ENCODE peak calls at places on chromosome 10, in five cellular contexts. T, X, B, O and N are unnamed samples. For H3K9me3, the result is how much of the 10 kb centered on the place peaks cover.

GRCh38 chr10:1939016-1939415 is 201.7 kb upstream of the ADARB2 start:
- DNase-seq in T (no peak), X (no peak), B (no peak), O (no peak), N (no peak)

GRCh38 chr10:61248013-61248412 is 205.2 kb downstream of the TMEM26 start:
- DNase-seq in T (no peak), X (peak), B (no peak), O (no peak), N (no peak)

GRCh38 chr10:23886355-23886754 is 322.6 kb upstream of the KIAA1217 start:
- DNase-seq in T (no peak), X (no peak), B (no peak), O (peak), N (no peak)

GRCh38 chr10:26969145-26969926 is 108.6 kb upstream of the ABI1 start:
- DNase-seq in T (no peak), X (no peak), B (no peak), O (no peak), N (no peak)

GRCh38 chr10:31536297-31536696 is 217.3 kb downstream of the ZEB1 start:
- DNase-seq in T (no peak), X (peak), B (no peak), O (no peak), N (no peak)

GRCh38 chr10:47356708-47357107 is 8.5 kb downstream of the RBP3 start:
- DNase-seq in T (no peak), X (no peak), B (no peak), O (no peak), N (no peak)

GRCh38 chr10:126247454-126247975 is 140.8 kb downstream of the ADAM12 start:
- DNase-seq in T (peak), X (peak), B (peak), O (no peak), N (peak)

GRCh38 chr10:130957978-130958377 is 353.5 kb downstream of the TCERG1L start:
- DNase-seq in T (no peak), X (no peak), B (no peak), O (no peak), N (no peak)

GRCh38 chr10:86678999-86679792 is 10.9 kb downstream of the LDB3 start:
- DNase-seq in T (no peak), X (no peak), B (no peak), O (no peak), N (no peak)

GRCh38 chr10:93495654-93496321 is 624 bp upstream of the CEP55 start:
- DNase-seq in T (no peak), X (peak), B (no peak), O (no peak), N (peak)

GRCh38 chr10:123429631-123430257 is 236.4 kb upstream of the GPR26 start:
- DNase-seq in T (no peak), X (no peak), B (no peak), O (no peak), N (no peak)

GRCh38 chr10:33196377-33196706 is 138.1 kb downstream of the NRP1 start:
- DNase-seq in T (no peak), X (no peak), B (no peak), O (no peak), N (no peak)

GRCh38 chr10:51162002-51162401 is 87.7 kb downstream of the PRKG1 start:
- DNase-seq in T (peak), X (no peak), B (no peak), O (no peak), N (no peak)

GRCh38 chr10:78367012-78367411 is 333.3 kb downstream of the RPS24 start:
- DNase-seq in T (peak), X (no peak), B (no peak), O (no peak), N (no peak)

GRCh38 chr10:78367751-78368150 is 334.1 kb downstream of the RPS24 start:
- DNase-seq in T (no peak), X (no peak), B (no peak), O (no peak), N (no peak)

GRCh38 chr10:78362406-78363022 is 328.9 kb downstream of the RPS24 start:
- DNase-seq in T (no peak), X (no peak), B (no peak), O (no peak), N (no peak)

GRCh38 chr10:78363190-78363589 is 329.5 kb downstream of the RPS24 start:
- DNase-seq in T (no peak), X (no peak), B (no peak), O (no peak), N (no peak)

GRCh38 chr10:78365711-78366110 is 332.0 kb downstream of the RPS24 start:
- DNase-seq in T (no peak), X (no peak), B (peak), O (no peak), N (no peak)
- H3K4me3 ChIP-seq in T (no peak), X (no peak), B (no peak), O (no peak), N (no peak)

GRCh38 chr10:43623351-43623750 is 17.1 kb downstream of the ZNF485 start:
- DNase-seq in T (no peak), X (peak), B (peak), O (no peak), N (no peak)

GRCh38 chr10:43616697-43617370 is 10.6 kb downstream of the ZNF485 start:
- DNase-seq in T (no peak), X (no peak), B (no peak), O (no peak), N (no peak)

GRCh38 chr10:43622022-43622421 is 15.8 kb downstream of the ZNF485 start:
- DNase-seq in T (no peak), X (no peak), B (no peak), O (no peak), N (no peak)

GRCh38 chr10:43619368-43619767 is 13.1 kb downstream of the ZNF485 start:
- DNase-seq in T (no peak), X (no peak), B (no peak), O (no peak), N (no peak)
- H3K9me3 ChIP-seq in T (under half), X (half or more), B (under half), O (under half), N (under half)

GRCh38 chr10:3802526-3803002 is 17.6 kb upstream of the KLF6 start:
- DNase-seq in T (no peak), X (no peak), B (no peak), O (no peak), N (no peak)

GRCh38 chr10:3801558-3802192 is 16.7 kb upstream of the KLF6 start:
- DNase-seq in T (no peak), X (no peak), B (no peak), O (no peak), N (no peak)

GRCh38 chr10:3805227-3805790 is 20.3 kb upstream of the KLF6 start:
- DNase-seq in T (no peak), X (peak), B (peak), O (no peak), N (peak)

GRCh38 chr10:3803884-3804741 is 19.1 kb upstream of the KLF6 start:
- DNase-seq in T (no peak), X (no peak), B (peak), O (no peak), N (no peak)

DNA sequence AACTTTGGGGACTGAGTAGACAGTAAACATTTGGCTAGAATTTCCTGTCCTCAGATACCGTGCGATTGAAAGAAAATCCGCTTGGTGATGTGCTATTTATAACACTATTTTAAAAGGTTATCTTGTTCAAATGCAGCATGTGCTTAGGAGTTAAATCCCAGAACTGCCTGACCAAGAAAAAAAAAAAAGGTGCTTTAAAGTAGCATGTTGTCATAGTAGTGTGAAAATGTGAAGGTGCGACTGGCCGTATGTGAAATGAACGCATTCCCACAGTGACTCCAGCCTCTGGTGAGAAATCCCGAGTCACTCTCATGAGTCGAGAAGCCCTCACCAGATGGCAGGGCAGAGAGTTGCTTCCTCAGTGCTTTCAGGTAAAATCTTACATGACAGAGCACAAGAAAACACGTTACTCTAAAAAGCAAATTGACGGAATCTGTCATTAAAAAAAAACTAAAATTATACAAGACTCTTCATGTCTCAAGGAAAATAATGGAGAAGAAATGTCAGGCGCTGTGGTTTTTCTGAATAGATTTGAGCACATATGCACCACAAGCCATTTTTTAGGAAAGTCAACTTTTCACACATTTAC is 18.4 kb upstream of the KLF6 start:
- DNase-seq in T (no peak), X (no peak), B (peak), O (no peak), N (peak)
- H3K4me3 ChIP-seq in T (no peak), X (no peak), B (no peak), O (no peak), N (no peak)

DNA sequence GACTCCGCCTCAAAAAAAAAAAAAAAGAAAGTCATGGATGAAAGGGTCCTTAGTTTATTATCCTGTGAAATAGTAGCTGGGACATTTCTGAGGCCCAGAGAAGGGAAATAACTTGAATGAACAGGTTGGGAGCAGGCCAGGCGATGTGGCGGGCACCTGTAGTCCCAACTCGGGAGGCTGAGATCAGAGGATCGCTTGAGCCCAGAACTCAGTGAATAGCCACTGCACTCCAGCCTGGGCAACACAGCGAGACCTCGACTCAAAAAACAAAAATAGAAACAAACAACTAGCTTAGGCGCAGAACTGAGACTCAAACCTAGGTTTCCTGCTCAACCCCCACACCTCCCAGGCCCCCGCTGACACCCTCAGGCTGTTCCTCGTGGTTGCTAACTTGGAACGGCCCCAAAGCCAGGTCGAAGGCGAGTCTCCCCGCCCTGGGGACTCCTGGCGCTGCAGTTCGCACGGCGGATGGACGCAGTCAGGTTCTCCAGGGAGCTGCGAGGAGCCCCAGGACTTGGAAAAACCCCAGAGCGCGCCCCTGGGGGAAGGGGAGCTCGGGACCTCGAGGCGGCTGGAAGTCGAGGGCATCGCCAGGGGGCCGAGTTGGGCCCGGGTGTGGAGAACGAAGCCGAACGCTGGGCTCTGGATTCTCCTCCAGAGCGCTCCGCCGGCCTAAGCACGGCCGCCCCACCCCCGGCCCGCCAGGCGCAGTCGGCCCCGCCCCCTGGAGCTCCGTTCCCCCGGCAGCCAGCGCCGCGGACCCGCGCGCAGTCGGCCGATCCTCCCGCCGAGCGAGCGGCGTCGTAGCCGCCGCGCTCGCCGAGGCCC is at the start of gene STOX1:
- DNase-seq in T (peak), X (peak), B (peak), O (peak), N (peak)
- H3K9me3 ChIP-seq in T (under half), X (under half), B (under half), O (under half), N (under half)

GRCh38 chr10:119516381-119517234 is 25.9 kb downstream of the RGS10 start:
- DNase-seq in T (no peak), X (no peak), B (no peak), O (no peak), N (no peak)

GRCh38 chr10:119517235-119518141 is 25.0 kb downstream of the RGS10 start:
- DNase-seq in T (no peak), X (no peak), B (peak), O (no peak), N (no peak)

GRCh38 chr10:119520283-119520682 is 22.2 kb downstream of the RGS10 start:
- DNase-seq in T (no peak), X (no peak), B (no peak), O (no peak), N (no peak)

GRCh38 chr10:119518936-119519335 is 23.6 kb downstream of the RGS10 start:
- DNase-seq in T (no peak), X (no peak), B (no peak), O (no peak), N (no peak)

GRCh38 chr10:119518176-119518575 is 24.3 kb downstream of the RGS10 start:
- DNase-seq in T (no peak), X (no peak), B (no peak), O (no peak), N (no peak)
- H3K4me3 ChIP-seq in T (no peak), X (no peak), B (no peak), O (no peak), N (no peak)

DNA sequence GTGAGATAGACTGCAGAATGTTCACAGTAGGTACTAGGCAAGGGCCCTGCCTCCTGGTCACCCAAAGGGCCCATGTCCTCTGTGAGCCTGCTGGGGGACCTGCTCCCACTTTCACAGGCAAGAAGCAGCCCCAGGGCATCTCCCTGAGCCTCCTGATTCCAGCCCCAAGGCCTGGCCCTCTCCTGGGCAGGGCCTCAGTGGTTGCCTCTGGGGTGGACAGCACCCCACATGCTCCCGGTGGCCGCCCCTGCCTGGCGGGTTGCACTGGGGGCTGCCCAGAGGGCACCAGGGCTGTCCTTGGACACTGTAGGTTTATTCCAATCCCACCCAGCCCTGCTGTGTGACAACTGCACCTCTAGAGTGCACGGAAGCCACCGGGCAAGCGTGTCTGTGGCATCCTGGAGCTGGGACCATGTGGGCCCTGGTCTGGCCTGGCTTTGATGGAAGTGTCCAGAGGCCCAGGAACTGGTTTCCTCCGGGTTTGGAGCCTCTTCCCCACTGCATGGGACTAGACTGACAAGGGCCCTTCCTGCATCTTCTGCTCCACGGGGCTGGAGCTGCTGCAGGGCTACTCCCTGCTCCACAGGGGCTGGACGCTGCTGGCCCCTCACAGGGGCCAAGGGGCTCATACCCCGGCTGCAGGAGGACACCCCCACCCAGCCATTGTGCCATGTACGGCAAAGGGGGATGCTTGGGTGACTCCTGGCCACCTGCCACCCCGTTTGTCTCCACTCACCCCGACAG is 25.0 kb upstream of the SYCE1 start:
- DNase-seq in T (no peak), X (no peak), B (no peak), O (no peak), N (no peak)
- H3K9me3 ChIP-seq in T (under half), X (under half), B (under half), O (under half), N (under half)

DNA sequence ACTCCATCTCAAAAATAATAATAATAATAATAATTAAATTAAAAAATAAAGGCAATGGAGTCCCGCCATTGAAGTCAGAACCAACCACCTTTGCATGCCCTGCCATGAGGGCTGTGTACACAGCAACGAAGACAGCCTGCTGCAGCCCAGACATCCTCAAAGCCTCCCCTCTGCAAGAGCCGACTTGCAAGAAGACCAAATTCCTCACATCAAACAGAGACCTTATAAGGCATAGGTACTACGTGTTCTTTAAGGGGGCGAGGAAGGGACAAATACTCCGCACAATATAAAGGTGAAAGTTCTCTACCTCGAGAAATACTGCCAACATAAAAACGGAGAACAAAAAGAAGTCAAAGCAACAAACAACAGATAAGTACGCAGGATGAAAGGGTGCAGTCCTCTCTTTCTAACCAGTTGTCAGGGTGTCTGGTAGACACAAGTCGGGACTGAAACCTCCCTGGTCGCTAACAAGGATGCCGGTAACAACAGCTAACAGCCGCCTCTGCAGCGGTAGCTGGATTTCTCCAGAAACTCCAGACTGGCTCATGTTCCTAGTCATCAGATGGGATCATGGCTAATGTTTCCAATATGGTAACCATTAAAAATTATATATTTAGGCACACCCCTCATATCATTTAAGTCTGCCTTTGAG is 23.6 kb downstream of the FGFR2 start:
- DNase-seq in T (no peak), X (no peak), B (no peak), O (no peak), N (no peak)
- H3K4me3 ChIP-seq in T (no peak), X (no peak), B (no peak), O (no peak), N (no peak)

GRCh38 chr10:15545884-15546283 is 173.8 kb downstream of the ITGA8 start:
- DNase-seq in T (no peak), X (no peak), B (no peak), O (no peak), N (no peak)
- H3K9me3 ChIP-seq in T (under half), X (under half), B (under half), O (under half), N (under half)

GRCh38 chr10:75592888-75593643 is 161.6 kb downstream of the LRMDA start:
- DNase-seq in T (no peak), X (no peak), B (no peak), O (no peak), N (no peak)

GRCh38 chr10:75589895-75590654 is 158.7 kb downstream of the LRMDA start:
- DNase-seq in T (no peak), X (no peak), B (no peak), O (no peak), N (no peak)

GRCh38 chr10:75593690-75594556 is 162.5 kb downstream of the LRMDA start:
- DNase-seq in T (no peak), X (no peak), B (no peak), O (no peak), N (no peak)

GRCh38 chr10:75588031-75588430 is 156.6 kb downstream of the LRMDA start:
- DNase-seq in T (no peak), X (no peak), B (no peak), O (no peak), N (no peak)

GRCh38 chr10:75592014-75592842 is 160.8 kb downstream of the LRMDA start:
- DNase-seq in T (no peak), X (no peak), B (no peak), O (no peak), N (no peak)
- H3K4me3 ChIP-seq in T (no peak), X (peak), B (no peak), O (no peak), N (no peak)

DNA sequence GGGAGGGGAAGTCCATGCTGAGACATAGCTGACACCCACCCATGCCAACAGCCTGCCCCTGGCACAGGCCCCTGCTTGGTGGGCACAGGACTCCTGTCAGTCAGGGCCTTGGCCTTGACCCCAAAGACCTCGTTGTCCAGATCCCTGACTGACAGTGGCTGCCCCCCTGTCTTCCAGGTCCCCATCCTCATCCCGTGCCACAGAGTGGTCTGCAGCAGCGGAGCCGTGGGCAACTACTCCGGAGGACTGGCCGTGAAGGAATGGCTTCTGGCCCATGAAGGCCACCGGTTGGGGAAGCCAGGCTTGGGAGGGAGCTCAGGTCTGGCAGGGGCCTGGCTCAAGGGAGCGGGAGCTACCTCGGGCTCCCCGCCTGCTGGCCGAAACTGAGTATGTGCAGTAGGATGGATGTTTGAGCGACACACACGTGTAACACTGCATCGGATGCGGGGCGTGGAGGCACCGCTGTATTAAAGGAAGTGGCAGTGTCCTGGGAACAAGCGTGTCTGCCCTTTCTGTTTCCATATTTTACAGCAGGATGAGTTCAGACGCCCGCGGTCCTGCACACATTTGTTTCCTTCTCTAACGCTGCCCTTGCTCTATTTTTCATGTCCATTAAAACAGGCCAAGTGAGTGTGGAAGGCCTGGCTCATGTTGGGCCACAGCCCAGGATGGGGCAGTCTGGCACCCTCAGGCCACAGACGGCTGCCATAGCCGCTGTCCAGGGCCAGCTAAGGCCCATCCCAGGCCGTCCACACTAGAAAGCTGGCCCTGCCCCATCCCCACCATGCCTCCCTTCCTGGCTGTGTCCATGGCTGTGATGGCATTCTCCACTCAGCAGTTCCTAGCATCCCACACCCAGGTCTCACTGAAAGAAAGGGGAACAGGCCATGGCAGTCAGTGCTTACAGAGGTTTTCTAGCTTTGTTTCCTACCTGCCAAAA is 197.2 kb downstream of the EBF3 start:
- DNase-seq in T (no peak), X (no peak), B (no peak), O (no peak), N (no peak)
- H3K9me3 ChIP-seq in T (under half), X (under half), B (under half), O (under half), N (under half)